ENCODE peak calls at places on chromosomes 16 and 17, in eight cellular contexts. M, A, U, N, T, E, S and V are unnamed samples.

GRCh38 chr17:79684132-79684985 is 46.4 kb upstream of the ENPP7 start:
- DNase-seq in M (no peak), A (no peak), U (no peak), N (no peak), T (no peak), E (no peak), S (no peak), V (no peak)

GRCh38 chr17:72462814-72463213 is 342.0 kb downstream of the SOX9 start:
- DNase-seq in M (no peak), A (no peak), U (no peak), N (no peak), T (no peak), E (no peak), S (no peak), V (no peak)

GRCh38 chr17:70905796-70906195 is 736.5 kb downstream of the KCNJ2 start:
- DNase-seq in M (peak), A (no peak), U (peak), N (no peak), T (no peak), E (peak), S (no peak), V (no peak)

GRCh38 chr17:51088287-51088686 is 32.4 kb downstream of the SPAG9 start:
- DNase-seq in M (no peak), A (no peak), U (no peak), N (no peak), T (no peak), E (no peak), S (no peak), V (no peak)

GRCh38 chr16:50067290-50067853 is 1.6 kb downstream of the HEATR3 start:
- DNase-seq in M (no peak), A (no peak), U (peak), N (peak), T (peak), E (no peak), S (peak), V (peak)

GRCh38 chr16:50547340-50547865 is 793 bp upstream of the NKD1 start:
- DNase-seq in M (no peak), A (peak), U (no peak), N (peak), T (peak), E (peak), S (peak), V (peak)

GRCh38 chr17:58487589-58488427 is at the start of gene HSF5:
- DNase-seq in M (no peak), A (no peak), U (no peak), N (peak), T (peak), E (no peak), S (peak), V (no peak)

GRCh38 chr17:78912082-78912481 is 9.1 kb upstream of the CEP295NL start:
- DNase-seq in M (no peak), A (no peak), U (no peak), N (no peak), T (no peak), E (no peak), S (no peak), V (no peak)

GRCh38 chr17:41518789-41519449 is at the start of gene KRT15:
- DNase-seq in M (no peak), A (no peak), U (no peak), N (no peak), T (no peak), E (no peak), S (no peak), V (no peak)

GRCh38 chr17:57938061-57938502 is 17.1 kb downstream of the CUEDC1 start:
- DNase-seq in M (no peak), A (no peak), U (no peak), N (no peak), T (no peak), E (no peak), S (no peak), V (no peak)

GRCh38 chr17:73342549-73343167 is 30.9 kb upstream of the CDC42EP4 start:
- DNase-seq in M (no peak), A (no peak), U (no peak), N (peak), T (no peak), E (no peak), S (no peak), V (no peak)

GRCh38 chr17:78717431-78717980 is 64.6 kb downstream of the CYTH1 start:
- DNase-seq in M (no peak), A (peak), U (no peak), N (peak), T (no peak), E (no peak), S (peak), V (no peak)

GRCh38 chr16:56860226-56861020 is 4.6 kb upstream of the SLC12A3 start:
- DNase-seq in M (no peak), A (no peak), U (no peak), N (no peak), T (no peak), E (no peak), S (no peak), V (peak)

GRCh38 chr16:14409563-14409962 is 220.5 kb downstream of the PARN start:
- DNase-seq in M (peak), A (no peak), U (peak), N (no peak), T (no peak), E (peak), S (no peak), V (no peak)

GRCh38 chr16:85328665-85329058 is 216.4 kb upstream of the CIBAR2 start:
- DNase-seq in M (no peak), A (no peak), U (no peak), N (peak), T (peak), E (no peak), S (no peak), V (no peak)

GRCh38 chr16:85026696-85027095 is 899 bp upstream of the KIAA0513 start:
- DNase-seq in M (no peak), A (no peak), U (no peak), N (no peak), T (no peak), E (no peak), S (no peak), V (no peak)

GRCh38 chr17:48066656-48067055 is 18.5 kb downstream of the NFE2L1 start:
- DNase-seq in M (no peak), A (no peak), U (no peak), N (peak), T (no peak), E (no peak), S (no peak), V (no peak)

GRCh38 chr16:48434653-48435318 is 49.6 kb upstream of the SIAH1 start:
- DNase-seq in M (no peak), A (no peak), U (no peak), N (no peak), T (no peak), E (no peak), S (no peak), V (peak)

GRCh38 chr17:76641501-76641900 is 2.1 kb downstream of the ST6GALNAC1 start:
- DNase-seq in M (no peak), A (no peak), U (no peak), N (peak), T (no peak), E (no peak), S (no peak), V (no peak)

GRCh38 chr17:2438823-2439222 is 38.0 kb upstream of the MNT start:
- DNase-seq in M (no peak), A (no peak), U (no peak), N (no peak), T (no peak), E (no peak), S (no peak), V (peak)

GRCh38 chr17:57834146-57834741 is 15.6 kb downstream of the MRPS23 start:
- DNase-seq in M (no peak), A (peak), U (no peak), N (peak), T (no peak), E (peak), S (no peak), V (no peak)

GRCh38 chr17:1449412-1449967 is 6.5 kb downstream of the CRK start:
- DNase-seq in M (no peak), A (no peak), U (no peak), N (no peak), T (no peak), E (no peak), S (no peak), V (no peak)

GRCh38 chr16:88978608-88979346 is 1.8 kb upstream of the CBFA2T3 start:
- DNase-seq in M (no peak), A (no peak), U (no peak), N (no peak), T (no peak), E (no peak), S (no peak), V (peak)

GRCh38 chr17:74851612-74852236 is 8.0 kb downstream of the GRIN2C start:
- DNase-seq in M (no peak), A (no peak), U (no peak), N (peak), T (no peak), E (no peak), S (no peak), V (no peak)

GRCh38 chr16:743794-744500 is 3.1 kb upstream of the CIAO3 start:
- DNase-seq in M (no peak), A (no peak), U (no peak), N (peak), T (no peak), E (no peak), S (no peak), V (no peak)

GRCh38 chr17:48554412-48555090 is 9.6 kb upstream of the HOXB2 start:
- DNase-seq in M (no peak), A (no peak), U (no peak), N (peak), T (no peak), E (no peak), S (no peak), V (no peak)

GRCh38 chr17:17682293-17682736 is 1.1 kb downstream of the RAI1 start:
- DNase-seq in M (no peak), A (peak), U (no peak), N (no peak), T (peak), E (peak), S (peak), V (no peak)

GRCh38 chr17:36901506-36901905 is 35.8 kb upstream of the LHX1 start:
- DNase-seq in M (no peak), A (no peak), U (no peak), N (peak), T (no peak), E (no peak), S (no peak), V (no peak)

GRCh38 chr16:28878083-28878926 is at the start of gene ATP2A1:
- DNase-seq in M (no peak), A (no peak), U (no peak), N (no peak), T (no peak), E (no peak), S (no peak), V (no peak)

GRCh38 chr16:2035431-2036199 is 8.9 kb downstream of the NHERF2 start:
- DNase-seq in M (no peak), A (peak), U (peak), N (no peak), T (no peak), E (peak), S (peak), V (no peak)

GRCh38 chr17:78185981-78186688 is 717 bp downstream of the TK1 start:
- DNase-seq in M (no peak), A (no peak), U (no peak), N (no peak), T (no peak), E (no peak), S (no peak), V (peak)